ENCODE peak calls at places on chromosomes 2 and 18, in ten cellular contexts. U is activated naive CD4-positive, alpha-beta T cell; H is stimulated activated CD4-positive, alpha-beta T cell treated with anti-CD3 and anti-CD28 coated beads, Interleukin-12 subunit alpha, Interleukin-12 subunit beta, amount 100 ng/mL, for 4 hours; O is neural crest cell; V is lower leg skin; A is effector memory CD4-positive, alpha-beta T cell; J is epithelial cell of esophagus; G is anterior cingulate cortex; W is cardiac fibroblast; M is stomach. L is an unnamed sample.

GRCh38 chr2:6077585-6077984 is 385.4 kb downstream of the SOX11 start:
- DNase-seq in U (no peak), H (no peak), O (no peak), V (no peak), A (no peak), J (no peak), G (no peak), W (no peak), M (no peak), L (no peak)

GRCh38 chr2:159187095-159187494 is 99.4 kb downstream of the WDSUB1 start:
- DNase-seq in U (no peak), H (no peak), O (no peak), V (no peak), A (no peak), J (peak; percentile 18), G (no peak), W (no peak), M (no peak), L (no peak)

GRCh38 chr2:61059382-61059781 is 6.3 kb upstream of the SANBR start:
- DNase-seq in U (no peak), H (no peak), O (no peak), V (no peak), A (no peak), J (no peak), G (no peak), W (no peak), M (no peak), L (no peak)

GRCh38 chr2:86140969-86141392 is 34.9 kb downstream of the PTCD3 start:
- DNase-seq in U (no peak), H (no peak), O (no peak), V (no peak), A (no peak), J (no peak), G (no peak), W (peak; percentile 5), M (no peak), L (no peak)

GRCh38 chr2:71380665-71381064 is 49.1 kb downstream of the ZNF638 start:
- DNase-seq in U (no peak), H (no peak), O (no peak), V (no peak), A (no peak), J (no peak), G (no peak), W (no peak), M (no peak), L (no peak)

GRCh38 chr2:240253583-240254145 is 113.2 kb upstream of the OTOS start:
- DNase-seq in U (no peak), H (no peak), O (no peak), V (no peak), A (no peak), J (no peak), G (no peak), W (no peak), M (no peak), L (no peak)

GRCh38 chr2:211599146-211599545 is 939.5 kb downstream of the ERBB4 start:
- DNase-seq in U (no peak), H (no peak), O (no peak), V (no peak), A (no peak), J (no peak), G (no peak), W (no peak), M (no peak), L (no peak)

GRCh38 chr2:237886702-237887481 is 27.5 kb downstream of the RAMP1 start:
- DNase-seq in U (no peak), H (no peak), O (no peak), V (no peak), A (no peak), J (no peak), G (no peak), W (peak; percentile 95), M (no peak), L (no peak)

GRCh38 chr18:36496022-36496421 is 198.5 kb downstream of the FHOD3 start:
- DNase-seq in U (no peak), H (no peak), O (no peak), V (no peak), A (no peak), J (no peak), G (no peak), W (peak; percentile 19), M (no peak), L (peak; percentile 32)

GRCh38 chr2:100394111-100394641 is 23.3 kb downstream of the CHST10 start:
- DNase-seq in U (no peak), H (no peak), O (no peak), V (no peak), A (no peak), J (no peak), G (no peak), W (no peak), M (no peak), L (no peak)

L was measured in AG20443.